ENCODE peak calls at places on chromosomes 16 and 17, in five cellular contexts. I is WERI-Rb-1, K is PC-9, H is gastrocnemius medialis, R is upper lobe of right lung. U is an unnamed sample.

GRCh38 chr17:79276824-79277223 is 202.2 kb downstream of the ENGASE start:
- DNase-seq in K (no peak), H (no peak), R (no peak), I (peak; percentile 41), U (no peak)

GRCh38 chr16:80751167-80751566 is 53.2 kb downstream of the CDYL2 start:
- DNase-seq in I (no peak), K (no peak), H (no peak), R (no peak), U (no peak)

GRCh38 chr17:17959520-17960361 is 12.5 kb downstream of the TOM1L2 start:
- DNase-seq in K (no peak), R (no peak), I (no peak), H (no peak), U (no peak)

GRCh38 chr17:45394913-45395568 is 37.6 kb downstream of the ARHGAP27 start:
- DNase-seq in K (peak; percentile 36), H (peak; percentile 36), R (peak; percentile 75), I (peak; percentile 91), U (no peak)

GRCh38 chr17:50345443-50346312 is at the start of gene XYLT2:
- DNase-seq in R (peak; percentile 93), K (peak; percentile 86), H (peak; percentile 82), I (peak; percentile 90), U (peak; percentile 62)

GRCh38 chr17:40060887-40061480 is 1.8 kb upstream of the THRA start:
- DNase-seq in K (no peak), I (no peak), H (no peak), R (no peak), U (no peak)

GRCh38 chr16:71426069-71426879 is 15.6 kb downstream of the TLE7 start:
- DNase-seq in I (peak; percentile 79), H (no peak), K (peak; percentile 31), R (peak; percentile 57), U (no peak)

GRCh38 chr17:78826836-78827509 is 13.6 kb downstream of the USP36 start:
- DNase-seq in I (no peak), K (no peak), H (no peak), R (peak; percentile 74), U (no peak)

GRCh38 chr16:51382940-51383339 is 231.9 kb upstream of the SALL1 start:
- DNase-seq in H (no peak), I (no peak), R (no peak), K (no peak), U (no peak)

GRCh38 chr16:50884066-50884860 is 142.4 kb downstream of the CYLD start:
- DNase-seq in R (no peak), H (no peak), I (peak; percentile 35), K (peak; percentile 22), U (no peak)

GRCh38 chr17:78884148-78884870 is 18.7 kb downstream of the CEP295NL start:
- DNase-seq in H (no peak), K (no peak), I (no peak), R (no peak), U (no peak)

GRCh38 chr16:11251525-11252481 is 4.2 kb downstream of the SOCS1 start:
- DNase-seq in I (no peak), K (no peak), H (no peak), R (no peak), U (no peak)

GRCh38 chr17:49557204-49558024 is 18.3 kb upstream of the NXPH3 start:
- DNase-seq in R (no peak), I (peak; percentile 84), K (peak; percentile 42), H (no peak), U (no peak)

GRCh38 chr17:82302498-82302963 is 14.9 kb downstream of the CD7 start:
- DNase-seq in K (no peak), R (peak; percentile 60), I (no peak), H (no peak), U (no peak)

GRCh38 chr17:82301916-82302497 is 15.4 kb downstream of the CD7 start:
- DNase-seq in H (no peak), R (peak; percentile 67), K (no peak), I (no peak), U (no peak)

GRCh38 chr17:82300707-82301270 is 16.6 kb downstream of the CD7 start:
- DNase-seq in I (peak; percentile 84), K (no peak), R (peak; percentile 85), H (peak; percentile 62), U (no peak)

GRCh38 chr17:82300228-82300627 is 17.2 kb downstream of the CD7 start:
- DNase-seq in K (no peak), H (no peak), I (no peak), R (no peak), U (no peak)

DNA sequence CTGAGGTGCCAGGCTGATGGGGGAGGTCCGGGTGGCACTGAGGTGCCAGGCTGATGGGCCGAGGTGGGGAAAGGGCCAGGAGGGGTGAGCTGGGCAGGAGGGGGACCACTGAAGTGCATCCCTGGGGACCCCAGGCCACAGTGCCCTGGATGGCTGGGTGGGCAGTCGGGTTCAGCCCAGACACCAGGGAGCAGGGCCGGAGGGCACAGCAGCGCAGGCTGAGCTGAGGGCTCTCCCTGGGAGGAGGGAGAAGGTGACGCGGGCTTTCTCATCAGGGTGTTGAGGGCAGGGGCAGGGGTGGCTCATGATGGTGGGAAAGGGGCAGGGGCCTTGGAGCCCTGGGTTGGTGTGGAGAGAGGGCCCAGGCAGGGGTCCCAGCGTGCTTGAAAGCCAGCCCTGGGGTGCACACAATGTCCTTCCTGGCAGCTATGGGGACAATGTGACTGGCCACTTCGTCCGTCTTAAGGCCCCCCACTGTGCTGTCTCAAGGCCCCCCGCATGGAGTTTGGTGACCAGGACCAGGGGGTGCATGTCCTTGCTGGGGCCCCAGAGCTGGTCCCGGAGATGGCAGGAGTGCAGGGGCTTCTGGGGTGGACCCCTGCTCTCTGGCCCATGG is 16.0 kb downstream of the CD7 start:
- DNase-seq in K (no peak), H (no peak), I (no peak), R (no peak), U (no peak)
- H3K27ac ChIP-seq in K (no peak overlapping the region), H (no peak overlapping the region), I (no peak overlapping the region), R (no peak overlapping the region), U (no peak overlapping the region)

GRCh38 chr16:19882641-19883040 is 2.0 kb downstream of the GPRC5B start:
- DNase-seq in I (no peak), R (no peak), K (no peak), H (no peak), U (no peak)
- H3K27ac ChIP-seq in I (no peak overlapping the region), R (no peak overlapping the region), K (no peak overlapping the region), H (peak overlapping the region; percentile 99), U (peak overlapping the region; percentile 95)

GRCh38 chr16:73056911-73057310 is 9.0 kb upstream of the ZFHX3 start:
- DNase-seq in H (no peak), R (no peak), K (no peak), I (no peak), U (no peak)

GRCh38 chr16:73059779-73060178 is 11.9 kb upstream of the ZFHX3 start:
- DNase-seq in K (no peak), I (no peak), H (no peak), R (no peak), U (no peak)

GRCh38 chr16:73057369-73058210 is 9.7 kb upstream of the ZFHX3 start:
- DNase-seq in R (peak; percentile 74), H (no peak), I (no peak), K (peak; percentile 32), U (no peak)

GRCh38 chr16:73058616-73059409 is 10.9 kb upstream of the ZFHX3 start:
- DNase-seq in K (peak; percentile 34), R (peak; percentile 80), I (peak; percentile 51), H (no peak), U (peak; percentile 30)

GRCh38 chr16:73058221-73058615 is 10.3 kb upstream of the ZFHX3 start:
- DNase-seq in H (no peak), R (peak; percentile 86), I (no peak), K (peak; percentile 64), U (no peak)
- H3K27ac ChIP-seq in H (peak overlapping the region; percentile 99), R (peak overlapping the region; percentile 86), I (peak overlapping the region; percentile 90), K (peak overlapping the region; percentile 36), U (peak overlapping the region; percentile 73)

GRCh38 chr17:47967607-47968252 is 3.2 kb upstream of the CDK5RAP3 start:
- DNase-seq in H (no peak), K (peak; percentile 61), I (no peak), R (no peak), U (no peak)

GRCh38 chr17:47969975-47970724 is 763 bp upstream of the CDK5RAP3 start:
- DNase-seq in K (no peak), R (no peak), H (no peak), I (no peak), U (no peak)

GRCh38 chr17:47968836-47969235 is 2.1 kb upstream of the CDK5RAP3 start:
- DNase-seq in R (no peak), H (no peak), K (no peak), I (no peak), U (no peak)

GRCh38 chr17:47973541-47973940 is 2.6 kb downstream of the CDK5RAP3 start:
- DNase-seq in R (no peak), H (no peak), K (no peak), I (no peak), U (no peak)

GRCh38 chr17:47970725-47971511 is at the start of gene CDK5RAP3:
- DNase-seq in R (peak; percentile 100), I (peak; percentile 100), H (peak; percentile 100), K (peak; percentile 99), U (peak; percentile 99)
- H3K27ac ChIP-seq in R (peak within 1 kb of the TSS; percentile 82), I (peak within 1 kb of the TSS; percentile 87), H (peak within 1 kb of the TSS; percentile 89), K (peak within 1 kb of the TSS; percentile 60), U (peak within 1 kb of the TSS; percentile 73)

GRCh38 chr16:85461814-85462404 is 151.2 kb upstream of the GSE1 start:
- DNase-seq in H (no peak), I (peak; percentile 73), K (no peak), R (peak; percentile 82), U (no peak)
- H3K27ac ChIP-seq in H (peak overlapping the region; percentile 33), I (peak overlapping the region; percentile 94), K (no peak overlapping the region), R (peak overlapping the region; percentile 30), U (no peak overlapping the region)

U was measured in caudate nucleus.